ENCODE peak calls at places on chromosomes 13 and 19, in eight cellular contexts. B is lower lobe of right lung, T is foreskin keratinocyte, C is IMR-90, N is mammary epithelial cell, M is thoracic aorta, V is heart left ventricle, L is heart right ventricle. K is an unnamed sample.

GRCh38 chr13:34201050-34201913 is 383.3 kb downstream of the RFC3 start:
- DNase-seq in B (no peak), T (no peak), C (peak), N (no peak), M (no peak), V (no peak), L (peak), K (no peak)

GRCh38 chr19:35661995-35662340 is 4.3 kb upstream of the UPK1A start:
- DNase-seq in B (no peak), T (no peak), C (no peak), N (no peak), M (no peak), V (no peak), L (no peak), K (no peak)

GRCh38 chr19:19405919-19406877 is 723 bp downstream of the GATAD2A start:
- DNase-seq in B (peak), T (peak), C (peak), N (peak), M (no peak), V (peak), L (peak), K (no peak)

GRCh38 chr19:18895038-18895827 is 725 bp downstream of the CERS1 start:
- DNase-seq in B (no peak), T (no peak), C (no peak), N (peak), M (no peak), V (no peak), L (no peak), K (no peak)

GRCh38 chr19:42695811-42696503 is 44.3 kb downstream of the PSG3 start:
- DNase-seq in B (no peak), T (no peak), C (no peak), N (no peak), M (no peak), V (no peak), L (no peak), K (no peak)

GRCh38 chr13:100984349-100984748 is 309.8 kb upstream of the TMTC4 start:
- DNase-seq in B (no peak), T (peak), C (no peak), N (no peak), M (no peak), V (no peak), L (no peak), K (no peak)

GRCh38 chr13:29799041-29799440 is 51.4 kb downstream of the UBL3 start:
- DNase-seq in B (no peak), T (no peak), C (no peak), N (no peak), M (no peak), V (no peak), L (no peak), K (no peak)

GRCh38 chr19:45515081-45515624 is 7.9 kb downstream of the VASP start:
- DNase-seq in B (peak), T (no peak), C (no peak), N (no peak), M (no peak), V (peak), L (peak), K (no peak)

GRCh38 chr19:29380581-29380980 is 145.2 kb upstream of the VSTM2B start:
- DNase-seq in B (peak), T (no peak), C (no peak), N (no peak), M (no peak), V (no peak), L (no peak), K (no peak)

GRCh38 chr13:108755084-108755483 is 125.7 kb downstream of the MYO16 start:
- DNase-seq in B (no peak), T (no peak), C (no peak), N (no peak), M (no peak), V (no peak), L (no peak), K (no peak)

GRCh38 chr19:14517840-14518505 is at the start of gene DNAJB1:
- DNase-seq in B (peak), T (peak), C (peak), N (peak), M (no peak), V (peak), L (peak), K (no peak)
- TF ChIP-seq CTCF in B (no peak), T (no peak), C (no peak), N (no peak), M (no peak), V (no peak), L (no peak), K (no peak)

DNA sequence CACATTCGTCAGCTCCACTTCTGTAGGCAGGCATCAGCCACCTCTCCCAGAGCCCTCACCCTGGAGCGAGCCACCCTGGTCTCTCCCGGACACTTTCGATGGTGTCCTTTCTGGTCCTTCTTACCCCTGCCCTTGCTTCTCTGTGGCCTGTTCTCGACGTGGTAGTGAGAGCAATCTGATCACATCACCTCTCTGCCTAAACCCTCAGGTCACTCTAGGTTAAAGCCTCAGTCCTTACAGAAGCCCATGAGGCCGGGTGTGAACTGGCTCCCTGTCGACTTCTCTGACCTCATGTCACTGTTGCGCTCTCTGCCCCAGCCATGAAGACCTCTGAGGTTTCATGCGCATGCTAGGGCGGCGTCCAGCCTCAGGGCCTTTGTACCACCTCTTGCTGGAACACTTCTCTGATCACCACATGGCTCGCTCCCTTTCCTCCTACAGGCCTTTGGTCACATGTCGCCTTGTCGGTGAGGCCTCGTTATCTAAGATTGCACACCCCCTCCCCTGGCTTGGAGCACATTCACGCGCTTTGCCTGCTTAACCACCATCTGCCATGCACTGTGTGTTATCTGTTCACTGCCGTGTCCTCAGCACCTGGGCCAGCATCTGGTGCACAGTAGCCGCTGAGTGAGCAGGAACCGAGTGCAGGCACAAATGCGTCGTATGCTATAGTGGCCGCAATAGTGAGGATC is 101.5 kb downstream of the DPF1 start:
- DNase-seq in B (no peak), T (no peak), C (no peak), N (no peak), M (no peak), V (no peak), L (no peak), K (no peak)
- TF ChIP-seq CTCF in B (no peak), T (no peak), C (no peak), N (no peak), M (no peak), V (no peak), L (no peak), K (no peak)

DNA sequence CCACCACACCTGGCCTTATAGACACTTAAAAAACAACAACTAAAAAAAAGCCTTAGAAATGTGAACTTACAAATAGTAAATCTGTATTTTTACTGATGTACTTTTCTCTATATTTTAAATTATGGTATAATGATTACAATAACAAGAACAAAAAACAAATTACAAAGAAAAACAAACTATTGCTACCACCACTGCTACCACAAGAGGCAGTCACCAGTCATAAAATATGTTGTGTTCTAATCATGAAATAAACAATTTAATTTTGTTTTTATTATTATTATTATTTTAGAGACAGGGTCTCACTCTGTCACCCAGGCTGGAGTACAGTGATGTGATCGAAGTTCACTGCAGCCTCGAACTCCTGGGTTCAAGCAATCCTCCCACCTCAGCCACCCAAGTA is 72.2 kb downstream of the DIAPH3 start:
- DNase-seq in B (no peak), T (no peak), C (no peak), N (no peak), M (no peak), V (no peak), L (no peak), K (no peak)
- TF ChIP-seq CTCF in B (no peak), T (peak), C (no peak), N (no peak), M (no peak), V (no peak), L (no peak), K (no peak)

DNA sequence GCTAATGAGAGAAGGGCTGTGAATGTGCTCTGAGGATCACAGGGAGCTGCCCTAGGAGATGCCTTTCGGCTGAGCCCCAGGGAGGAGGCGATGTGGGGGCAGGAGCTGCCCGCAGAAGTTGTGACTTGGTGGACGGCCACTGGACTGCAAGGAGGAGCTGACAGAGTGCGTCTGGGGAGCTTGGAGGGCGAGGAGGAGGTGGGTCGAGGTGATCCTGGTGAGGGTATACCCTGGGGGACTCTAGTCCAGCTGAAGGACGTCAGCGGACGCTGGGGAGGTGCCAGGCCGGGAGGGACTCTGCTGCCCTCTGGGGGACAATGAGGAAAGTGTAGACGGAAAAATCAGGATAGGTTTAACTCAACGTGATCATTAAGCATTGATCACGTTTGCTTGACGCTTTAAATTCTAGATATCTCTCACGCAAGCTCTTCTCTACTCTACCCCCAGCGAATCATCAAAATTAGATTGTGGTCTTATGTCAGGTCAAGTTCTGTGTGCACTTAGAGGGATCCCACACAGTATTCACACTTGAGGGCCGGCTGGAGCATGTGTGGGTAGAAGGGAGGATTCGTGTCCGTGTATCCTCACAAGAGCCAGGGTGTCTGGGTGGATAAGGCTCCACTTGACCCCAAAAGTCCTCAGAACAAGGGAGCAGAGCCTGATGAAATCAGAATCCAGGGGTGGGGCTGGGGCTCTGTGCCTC is 3.3 kb upstream of the CEACAM7 start:
- DNase-seq in B (no peak), T (no peak), C (no peak), N (no peak), M (no peak), V (no peak), L (no peak), K (no peak)
- TF ChIP-seq CTCF in B (peak), T (peak), C (peak), N (peak), M (no peak), V (peak), L (peak), K (no peak)

GRCh38 chr13:28138012-28138755 is at the start of gene PAN3:
- DNase-seq in B (peak), T (peak), C (peak), N (peak), M (peak), V (peak), L (peak), K (peak)
- TF ChIP-seq CTCF in B (peak), T (peak), C (peak), N (no peak), M (no peak), V (peak), L (peak), K (no peak)

GRCh38 chr19:17726136-17726741 is 7.0 kb downstream of the MAP1S start:
- DNase-seq in B (no peak), T (no peak), C (no peak), N (no peak), M (no peak), V (no peak), L (no peak), K (no peak)
- TF ChIP-seq CTCF in B (no peak), T (no peak), C (no peak), N (no peak), M (no peak), V (no peak), L (no peak), K (no peak)

GRCh38 chr19:14689598-14690503 is at the start of gene ZNF333:
- DNase-seq in B (peak), T (peak), C (peak), N (peak), M (peak), V (peak), L (peak), K (peak)

GRCh38 chr19:14683439-14683838 is 6.4 kb upstream of the ZNF333 start:
- DNase-seq in B (no peak), T (no peak), C (no peak), N (no peak), M (no peak), V (no peak), L (no peak), K (no peak)

GRCh38 chr19:14682084-14682483 is 7.4 kb upstream of the ADGRE3 start:
- DNase-seq in B (no peak), T (no peak), C (no peak), N (no peak), M (no peak), V (no peak), L (no peak), K (no peak)

DNA sequence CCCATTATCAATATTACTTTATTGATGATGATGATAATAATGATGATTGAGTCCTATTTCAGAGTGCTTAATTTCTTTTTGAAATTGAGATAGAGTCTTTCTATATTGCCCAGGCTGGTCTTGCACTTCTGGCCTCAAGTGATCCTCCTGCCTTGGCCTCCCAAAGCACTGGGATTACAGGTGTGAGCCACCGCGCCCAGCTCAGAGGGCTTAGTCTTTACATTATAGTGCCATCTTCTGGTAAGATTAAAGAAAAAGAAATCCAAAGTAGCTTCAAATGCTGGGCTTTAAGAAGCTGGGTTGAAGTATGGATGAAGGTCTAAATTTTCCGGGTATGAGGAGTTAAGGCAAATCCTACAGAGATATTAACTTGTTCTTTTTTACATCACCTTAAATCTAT is 3.4 kb upstream of the ZNF333 start:
- DNase-seq in B (peak), T (peak), C (peak), N (peak), M (no peak), V (no peak), L (no peak), K (no peak)
- TF ChIP-seq CTCF in B (peak), T (peak), C (peak), N (no peak), M (no peak), V (peak), L (peak), K (no peak)

DNA sequence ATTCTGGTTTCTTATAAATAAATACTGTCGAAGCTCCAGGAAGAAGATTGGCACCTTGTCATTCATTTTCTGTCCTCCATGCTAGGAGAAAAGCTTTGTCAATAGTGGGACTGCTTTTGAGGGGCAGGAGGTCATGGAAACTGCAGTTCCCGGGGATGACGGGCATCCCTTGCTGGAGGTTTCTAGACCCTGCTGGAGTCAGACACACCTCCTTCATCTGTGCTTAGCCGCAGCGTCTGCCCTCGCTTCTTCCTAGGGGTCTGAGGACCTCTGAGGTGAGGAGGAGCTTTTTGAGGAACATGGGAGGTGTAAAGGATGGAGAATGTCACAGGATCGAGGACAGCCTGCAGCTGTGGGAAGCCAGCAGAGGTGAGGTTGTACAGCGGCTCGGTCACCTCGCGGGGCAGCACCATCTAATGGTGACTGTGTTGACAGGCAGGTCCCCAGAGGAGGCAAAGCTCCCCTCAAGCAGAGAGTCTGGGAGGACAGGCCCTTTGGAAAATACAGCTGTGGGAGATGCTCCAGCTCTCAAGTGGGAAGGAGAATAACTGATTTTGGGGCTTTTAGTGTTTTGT is 172.7 kb upstream of the RNF113B start:
- DNase-seq in B (no peak), T (no peak), C (no peak), N (no peak), M (no peak), V (no peak), L (peak), K (no peak)
- TF ChIP-seq CTCF in B (peak), T (no peak), C (no peak), N (no peak), M (no peak), V (peak), L (peak), K (no peak)

GRCh38 chr13:44407379-44407778 is 33.8 kb downstream of the SERP2 start:
- DNase-seq in B (no peak), T (no peak), C (no peak), N (no peak), M (no peak), V (no peak), L (no peak), K (no peak)
- TF ChIP-seq CTCF in B (no peak), T (peak), C (no peak), N (no peak), M (no peak), V (no peak), L (no peak), K (no peak)

GRCh38 chr13:112931028-112931934 is 37.7 kb upstream of the MCF2L start:
- DNase-seq in B (no peak), T (peak), C (peak), N (peak), M (no peak), V (no peak), L (no peak), K (no peak)
- TF ChIP-seq CTCF in B (peak), T (peak), C (peak), N (peak), M (peak), V (peak), L (peak), K (no peak)